ENCODE peak calls at places on chromosomes 2 and 18, in nine cellular contexts. A is neural crest cell; D is AG04449; W is NCI-H2081; F is pons; R is HCEC 1CT; J is CD8-positive, alpha-beta T cell; P is Caco-2; N is astrocyte of the hippocampus. O is an unnamed sample.

GRCh38 chr2:103435010-103435409 is 673.2 kb downstream of the TMEM182 start:
- DNase-seq in A (no peak), D (no peak), W (no peak), F (no peak), R (no peak), J (no peak), P (no peak), N (peak), O (no peak)

GRCh38 chr2:160306985-160307384 is 106.9 kb upstream of the ITGB6 start:
- DNase-seq in A (no peak), D (peak), W (no peak), F (no peak), R (peak), J (no peak), P (no peak), N (no peak), O (no peak)

GRCh38 chr2:227774011-227774624 is 28.4 kb downstream of the SCYGR8 start:
- DNase-seq in A (no peak), D (no peak), W (no peak), F (no peak), R (no peak), J (no peak), P (no peak), N (no peak), O (no peak)

GRCh38 chr18:37270046-37270665 is 295.4 kb downstream of the CELF4 start:
- DNase-seq in A (peak), D (no peak), W (no peak), F (peak), R (no peak), J (no peak), P (peak), N (peak), O (peak)

GRCh38 chr2:239509388-239510143 is 108.7 kb upstream of the HDAC4 start:
- DNase-seq in A (no peak), D (no peak), W (no peak), F (no peak), R (no peak), J (no peak), P (no peak), N (no peak), O (no peak)

GRCh38 chr2:1818404-1818803 is 74.1 kb upstream of the PXDN start:
- DNase-seq in A (no peak), D (no peak), W (peak), F (no peak), R (peak), J (no peak), P (no peak), N (no peak), O (no peak)

GRCh38 chr2:220224711-220225519 is 597.5 kb downstream of the SLC4A3 start:
- DNase-seq in A (no peak), D (peak), W (no peak), F (no peak), R (peak), J (no peak), P (no peak), N (peak), O (peak)

GRCh38 chr2:156338578-156338977 is 6.1 kb upstream of the NR4A2 start:
- DNase-seq in A (no peak), D (no peak), W (peak), F (peak), R (no peak), J (no peak), P (no peak), N (no peak), O (no peak)

GRCh38 chr2:241432824-241433448 is 75.4 kb downstream of the STK25 start:
- DNase-seq in A (no peak), D (no peak), W (peak), F (no peak), R (no peak), J (no peak), P (peak), N (no peak), O (no peak)

GRCh38 chr2:96065381-96065930 is 30.7 kb upstream of the GPAT2 start:
- DNase-seq in A (no peak), D (no peak), W (no peak), F (no peak), R (no peak), J (no peak), P (no peak), N (no peak), O (no peak)

GRCh38 chr2:238023608-238024007 is 37.2 kb upstream of the SCLY start:
- DNase-seq in A (no peak), D (no peak), W (no peak), F (no peak), R (no peak), J (no peak), P (no peak), N (no peak), O (no peak)

O was measured in non-pigmented ciliary epithelial cell.